ENCODE peak calls at places on chromosomes 13 and 19, in ten cellular contexts. B is neural crest cell; F is activated T-cell treated with anti-CD3 and anti-CD28 coated beads, Interleukin-2, amount 50 U/mL, for 48 hours; M is stimulated activated CD4-positive, alpha-beta T cell treated with anti-CD3 and anti-CD28 coated beads, TNF-alpha, amount 100 ng/mL, for 48 hours; L is cardiac fibroblast; Y is mucosa of descending colon; N is frontal cortex; J is posterior cingulate gyrus; G is progenitor cell of endocrine pancreas; H is aorta. D is an unnamed sample.

GRCh38 chr19:16447015-16447384 is 24.8 kb downstream of the EPS15L1 start:
- DNase-seq in B (no peak), F (peak; percentile 60), M (no peak), L (peak; percentile 96), Y (peak; percentile 79), N (no peak), J (no peak), G (no peak), H (peak; percentile 88), D (peak; percentile 91)

GRCh38 chr19:47711652-47712239 is 1.5 kb upstream of the EHD2 start:
- DNase-seq in B (no peak), F (no peak), M (no peak), L (no peak), Y (no peak), N (no peak), J (no peak), G (no peak), H (no peak), D (no peak)

GRCh38 chr19:42176649-42176989 is 40.9 kb downstream of the DEDD2 start:
- DNase-seq in B (no peak), F (peak; percentile 47), M (no peak), L (no peak), Y (no peak), N (no peak), J (no peak), G (no peak), H (no peak), D (no peak)

GRCh38 chr19:24142771-24143170 is 55.8 kb downstream of the ZNF254 start:
- DNase-seq in B (no peak), F (no peak), M (no peak), L (no peak), Y (no peak), N (no peak), J (no peak), G (no peak), H (no peak), D (no peak)

GRCh38 chr19:18090545-18091216 is 3.9 kb upstream of the IL12RB1 start:
- DNase-seq in B (no peak), F (peak; percentile 34), M (no peak), L (peak; percentile 45), Y (no peak), N (no peak), J (no peak), G (no peak), H (no peak), D (peak; percentile 22)

GRCh38 chr13:107625648-107626047 is 589.7 kb downstream of the LIG4 start:
- DNase-seq in B (no peak), F (no peak), M (no peak), L (no peak), Y (no peak), N (no peak), J (no peak), G (no peak), H (no peak), D (no peak)

GRCh38 chr19:55197531-55197930 is 11.8 kb downstream of the PTPRH start:
- DNase-seq in B (no peak), F (no peak), M (no peak), L (no peak), Y (no peak), N (no peak), J (no peak), G (no peak), H (no peak), D (no peak)

GRCh38 chr13:47499358-47500150 is 501.5 kb downstream of the SUCLA2 start:
- DNase-seq in B (no peak), F (no peak), M (no peak), L (peak; percentile 73), Y (no peak), N (peak; percentile 5), J (no peak), G (no peak), H (no peak), D (peak; percentile 59)

GRCh38 chr13:26957163-26957562 is 196.6 kb upstream of the GPR12 start:
- DNase-seq in B (no peak), F (no peak), M (no peak), L (no peak), Y (no peak), N (no peak), J (no peak), G (no peak), H (no peak), D (no peak)

GRCh38 chr19:49534632-49535385 is 7.0 kb downstream of the RCN3 start:
- DNase-seq in B (no peak), F (no peak), M (no peak), L (no peak), Y (no peak), N (no peak), J (no peak), G (no peak), H (no peak), D (no peak)

GRCh38 chr13:26557393-26558073 is at the start of gene WASF3:
- DNase-seq in B (peak; percentile 93), F (peak; percentile 71), M (peak; percentile 41), L (peak; percentile 95), Y (peak; percentile 88), N (peak; percentile 98), J (peak; percentile 97), G (peak; percentile 95), H (peak; percentile 94), D (peak; percentile 98)

GRCh38 chr13:48214519-48215121 is 18.4 kb upstream of the ITM2B start:
- DNase-seq in B (no peak), F (no peak), M (no peak), L (no peak), Y (no peak), N (no peak), J (no peak), G (no peak), H (no peak), D (no peak)

GRCh38 chr19:42626181-42626580 is 31.5 kb upstream of the CEACAM8 start:
- DNase-seq in B (no peak), F (no peak), M (no peak), L (no peak), Y (no peak), N (no peak), J (no peak), G (no peak), H (no peak), D (no peak)

GRCh38 chr13:48727252-48728011 is 73.7 kb downstream of the CYSLTR2 start:
- DNase-seq in B (no peak), F (no peak), M (no peak), L (peak; percentile 68), Y (no peak), N (no peak), J (no peak), G (no peak), H (no peak), D (no peak)

GRCh38 chr19:47901370-47901769 is 15.3 kb upstream of the SULT2A1 start:
- DNase-seq in B (no peak), F (no peak), M (no peak), L (no peak), Y (no peak), N (no peak), J (no peak), G (no peak), H (no peak), D (no peak)

GRCh38 chr13:113765241-113765910 is 6.3 kb downstream of the TMEM255B start:
- DNase-seq in B (no peak), F (no peak), M (no peak), L (no peak), Y (no peak), N (no peak), J (no peak), G (no peak), H (no peak), D (no peak)

GRCh38 chr19:12840091-12841079 is 2.1 kb downstream of the MAST1 start:
- DNase-seq in B (peak; percentile 66), F (peak; percentile 83), M (peak; percentile 64), L (peak; percentile 74), Y (peak; percentile 89), N (no peak), J (peak; percentile 81), G (peak; percentile 69), H (no peak), D (peak; percentile 86)

GRCh38 chr19:50418186-50419021 is at the start of gene SPIB:
- DNase-seq in B (no peak), F (no peak), M (no peak), L (no peak), Y (peak; percentile 72), N (no peak), J (no peak), G (no peak), H (no peak), D (peak; percentile 21)

GRCh38 chr19:38070573-38070972 is 153.4 kb downstream of the DPF1 start:
- DNase-seq in B (no peak), F (no peak), M (no peak), L (peak; percentile 43), Y (no peak), N (no peak), J (no peak), G (no peak), H (no peak), D (peak; percentile 63)

GRCh38 chr13:42728507-42729180 is 52.7 kb upstream of the FAM216B start:
- DNase-seq in B (no peak), F (no peak), M (no peak), L (no peak), Y (no peak), N (no peak), J (no peak), G (no peak), H (no peak), D (no peak)

GRCh38 chr13:32159147-32159869 is 127.7 kb downstream of the FRY start:
- DNase-seq in B (no peak), F (no peak), M (no peak), L (peak; percentile 33), Y (no peak), N (no peak), J (no peak), G (no peak), H (no peak), D (no peak)

GRCh38 chr13:71864981-71865857 is 1.8 kb downstream of the DACH1 start:
- DNase-seq in B (peak; percentile 28), F (peak; percentile 20), M (no peak), L (no peak), Y (peak; percentile 67), N (peak; percentile 16), J (peak; percentile 19), G (peak; percentile 19), H (peak; percentile 46), D (peak; percentile 64)

GRCh38 chr19:58181902-58182576 is 822 bp upstream of the ZNF274 start:
- DNase-seq in B (peak; percentile 16), F (peak; percentile 73), M (peak; percentile 45), L (peak; percentile 44), Y (no peak), N (no peak), J (no peak), G (no peak), H (peak; percentile 59), D (no peak)

GRCh38 chr13:33452873-33453558 is 167.5 kb upstream of the STARD13 start:
- DNase-seq in B (no peak), F (no peak), M (no peak), L (peak; percentile 10), Y (no peak), N (peak; percentile 7), J (no peak), G (no peak), H (no peak), D (peak; percentile 12)

GRCh38 chr13:101397742-101398141 is 18.6 kb downstream of the NALCN start:
- DNase-seq in B (no peak), F (no peak), M (no peak), L (peak; percentile 8), Y (no peak), N (no peak), J (no peak), G (no peak), H (no peak), D (peak; percentile 63)

GRCh38 chr19:2627319-2627829 is 75.1 kb downstream of the GNG7 start:
- DNase-seq in B (no peak), F (peak; percentile 73), M (no peak), L (peak; percentile 92), Y (peak; percentile 88), N (peak; percentile 60), J (peak; percentile 85), G (no peak), H (peak; percentile 92), D (peak; percentile 98)

GRCh38 chr13:38826182-38826813 is 139.4 kb downstream of the FREM2 start:
- DNase-seq in B (no peak), F (no peak), M (no peak), L (no peak), Y (no peak), N (no peak), J (no peak), G (no peak), H (no peak), D (no peak)

GRCh38 chr19:39265321-39265916 is 2.8 kb upstream of the IFNL2 start:
- DNase-seq in B (no peak), F (peak; percentile 24), M (no peak), L (no peak), Y (no peak), N (no peak), J (no peak), G (no peak), H (no peak), D (no peak)